ENCODE peak calls at places on chromosomes 5 and 9, in seven cellular contexts. One of them, this sample, is unnamed.

GRCh38 chr5:135660826-135661555 is 82.2 kb upstream of the CXCL14 start:
- DNase-seq in brain microvascular endothelial cell: no peak
- DNase-seq in HFF-Myc: no peak
- DNase-seq in left ventricle myocardium inferior: no peak
- DNase-seq in HCT116: no peak
- DNase-seq in GM23338: peak; percentile 8
- DNase-seq in fibroblast of the aortic adventitia: no peak
- DNase-seq in this sample: no peak

GRCh38 chr5:169723103-169723831 is 86.2 kb downstream of the DOCK2 start:
- DNase-seq in brain microvascular endothelial cell: no peak
- DNase-seq in HFF-Myc: no peak
- DNase-seq in left ventricle myocardium inferior: no peak
- DNase-seq in HCT116: no peak
- DNase-seq in GM23338: no peak
- DNase-seq in fibroblast of the aortic adventitia: no peak
- DNase-seq in this sample: no peak

GRCh38 chr9:89640391-89640790 is 35.6 kb downstream of the GADD45G start:
- DNase-seq in brain microvascular endothelial cell: no peak
- DNase-seq in HFF-Myc: no peak
- DNase-seq in left ventricle myocardium inferior: no peak
- DNase-seq in HCT116: no peak
- DNase-seq in GM23338: no peak
- DNase-seq in fibroblast of the aortic adventitia: no peak
- DNase-seq in this sample: no peak

GRCh38 chr5:14108170-14108996 is 34.8 kb upstream of the TRIO start:
- DNase-seq in brain microvascular endothelial cell: peak; percentile 78
- DNase-seq in HFF-Myc: peak; percentile 78
- DNase-seq in left ventricle myocardium inferior: peak; percentile 44
- DNase-seq in HCT116: peak; percentile 71
- DNase-seq in GM23338: peak; percentile 92
- DNase-seq in fibroblast of the aortic adventitia: peak; percentile 91
- DNase-seq in this sample: peak; percentile 95

GRCh38 chr9:135797507-135798302 is 95.7 kb downstream of the KCNT1 start:
- DNase-seq in brain microvascular endothelial cell: peak; percentile 23
- DNase-seq in HFF-Myc: peak; percentile 16
- DNase-seq in left ventricle myocardium inferior: peak; percentile 50
- DNase-seq in HCT116: peak; percentile 24
- DNase-seq in GM23338: peak; percentile 87
- DNase-seq in fibroblast of the aortic adventitia: peak; percentile 49
- DNase-seq in this sample: peak; percentile 32

GRCh38 chr5:62134811-62135210 is 171.2 kb upstream of the KIF2A start:
- DNase-seq in brain microvascular endothelial cell: no peak
- DNase-seq in HFF-Myc: no peak
- DNase-seq in left ventricle myocardium inferior: no peak
- DNase-seq in HCT116: no peak
- DNase-seq in GM23338: no peak
- DNase-seq in fibroblast of the aortic adventitia: no peak
- DNase-seq in this sample: no peak

GRCh38 chr9:133134419-133135190 is 13.6 kb upstream of the RALGDS start:
- DNase-seq in brain microvascular endothelial cell: no peak
- DNase-seq in HFF-Myc: no peak
- DNase-seq in left ventricle myocardium inferior: no peak
- DNase-seq in HCT116: no peak
- DNase-seq in GM23338: no peak
- DNase-seq in fibroblast of the aortic adventitia: no peak
- DNase-seq in this sample: no peak

GRCh38 chr5:100790170-100790665 is 112.9 kb downstream of the ST8SIA4 start:
- DNase-seq in brain microvascular endothelial cell: no peak
- DNase-seq in HFF-Myc: no peak
- DNase-seq in left ventricle myocardium inferior: no peak
- DNase-seq in HCT116: no peak
- DNase-seq in GM23338: peak; percentile 60
- DNase-seq in fibroblast of the aortic adventitia: no peak
- DNase-seq in this sample: no peak

GRCh38 chr5:141958113-141958512 is at the start of gene PCDH12:
- DNase-seq in brain microvascular endothelial cell: no peak
- DNase-seq in HFF-Myc: no peak
- DNase-seq in left ventricle myocardium inferior: peak; percentile 61
- DNase-seq in HCT116: no peak
- DNase-seq in GM23338: peak; percentile 42
- DNase-seq in fibroblast of the aortic adventitia: peak; percentile 22
- DNase-seq in this sample: peak; percentile 14

GRCh38 chr9:18437315-18438200 is 36.4 kb upstream of the ADAMTSL1 start:
- DNase-seq in brain microvascular endothelial cell: peak; percentile 49
- DNase-seq in HFF-Myc: no peak
- DNase-seq in left ventricle myocardium inferior: peak; percentile 48
- DNase-seq in HCT116: no peak
- DNase-seq in GM23338: peak; percentile 11
- DNase-seq in fibroblast of the aortic adventitia: peak; percentile 63
- DNase-seq in this sample: peak; percentile 27
- H3K4me3 ChIP-seq in brain microvascular endothelial cell: peak overlapping the region; percentile 53
- H3K4me3 ChIP-seq in HFF-Myc: no peak overlapping the region
- H3K4me3 ChIP-seq in left ventricle myocardium inferior: peak overlapping the region; percentile 64
- H3K4me3 ChIP-seq in HCT116: no peak overlapping the region
- H3K4me3 ChIP-seq in GM23338: peak overlapping the region; percentile 48
- H3K4me3 ChIP-seq in fibroblast of the aortic adventitia: peak overlapping the region; percentile 29
- H3K4me3 ChIP-seq in this sample: no peak overlapping the region

GRCh38 chr5:73603998-73604397 is 22.0 kb upstream of the ARHGEF28 start:
- DNase-seq in brain microvascular endothelial cell: peak; percentile 44
- DNase-seq in HFF-Myc: no peak
- DNase-seq in left ventricle myocardium inferior: no peak
- DNase-seq in HCT116: no peak
- DNase-seq in GM23338: no peak
- DNase-seq in fibroblast of the aortic adventitia: no peak
- DNase-seq in this sample: no peak

GRCh38 chr5:73605223-73606087 is 20.5 kb upstream of the ARHGEF28 start:
- DNase-seq in brain microvascular endothelial cell: peak; percentile 62
- DNase-seq in HFF-Myc: no peak
- DNase-seq in left ventricle myocardium inferior: no peak
- DNase-seq in HCT116: no peak
- DNase-seq in GM23338: no peak
- DNase-seq in fibroblast of the aortic adventitia: peak; percentile 23
- DNase-seq in this sample: no peak

GRCh38 chr5:73607228-73607627 is 18.8 kb upstream of the ARHGEF28 start:
- DNase-seq in brain microvascular endothelial cell: no peak
- DNase-seq in HFF-Myc: no peak
- DNase-seq in left ventricle myocardium inferior: no peak
- DNase-seq in HCT116: no peak
- DNase-seq in GM23338: no peak
- DNase-seq in fibroblast of the aortic adventitia: no peak
- DNase-seq in this sample: no peak

GRCh38 chr5:73606206-73606753 is 19.7 kb upstream of the ARHGEF28 start:
- DNase-seq in brain microvascular endothelial cell: no peak
- DNase-seq in HFF-Myc: no peak
- DNase-seq in left ventricle myocardium inferior: no peak
- DNase-seq in HCT116: no peak
- DNase-seq in GM23338: no peak
- DNase-seq in fibroblast of the aortic adventitia: no peak
- DNase-seq in this sample: no peak
- TF ChIP-seq CTCF in brain microvascular endothelial cell: no peak
- TF ChIP-seq CTCF in HFF-Myc: no peak
- TF ChIP-seq CTCF in left ventricle myocardium inferior: no peak
- TF ChIP-seq CTCF in HCT116: no peak
- TF ChIP-seq CTCF in GM23338: no peak
- TF ChIP-seq CTCF in fibroblast of the aortic adventitia: no peak
- TF ChIP-seq CTCF in this sample: no peak

GRCh38 chr5:167571824-167572223 is 719.6 kb upstream of the WWC1 start:
- DNase-seq in brain microvascular endothelial cell: no peak
- DNase-seq in HFF-Myc: no peak
- DNase-seq in left ventricle myocardium inferior: no peak
- DNase-seq in HCT116: no peak
- DNase-seq in GM23338: no peak
- DNase-seq in fibroblast of the aortic adventitia: no peak
- DNase-seq in this sample: no peak

GRCh38 chr5:167570431-167570830 is 721.0 kb upstream of the WWC1 start:
- DNase-seq in brain microvascular endothelial cell: no peak
- DNase-seq in HFF-Myc: no peak
- DNase-seq in left ventricle myocardium inferior: no peak
- DNase-seq in HCT116: no peak
- DNase-seq in GM23338: peak; percentile 72
- DNase-seq in fibroblast of the aortic adventitia: no peak
- DNase-seq in this sample: no peak

GRCh38 chr5:167574381-167574780 is 717.1 kb upstream of the WWC1 start:
- DNase-seq in brain microvascular endothelial cell: no peak
- DNase-seq in HFF-Myc: no peak
- DNase-seq in left ventricle myocardium inferior: no peak
- DNase-seq in HCT116: no peak
- DNase-seq in GM23338: no peak
- DNase-seq in fibroblast of the aortic adventitia: no peak
- DNase-seq in this sample: no peak

GRCh38 chr5:167576126-167576525 is 715.3 kb upstream of the WWC1 start:
- DNase-seq in brain microvascular endothelial cell: no peak
- DNase-seq in HFF-Myc: no peak
- DNase-seq in left ventricle myocardium inferior: no peak
- DNase-seq in HCT116: no peak
- DNase-seq in GM23338: no peak
- DNase-seq in fibroblast of the aortic adventitia: peak; percentile 23
- DNase-seq in this sample: peak; percentile 9

DNA sequence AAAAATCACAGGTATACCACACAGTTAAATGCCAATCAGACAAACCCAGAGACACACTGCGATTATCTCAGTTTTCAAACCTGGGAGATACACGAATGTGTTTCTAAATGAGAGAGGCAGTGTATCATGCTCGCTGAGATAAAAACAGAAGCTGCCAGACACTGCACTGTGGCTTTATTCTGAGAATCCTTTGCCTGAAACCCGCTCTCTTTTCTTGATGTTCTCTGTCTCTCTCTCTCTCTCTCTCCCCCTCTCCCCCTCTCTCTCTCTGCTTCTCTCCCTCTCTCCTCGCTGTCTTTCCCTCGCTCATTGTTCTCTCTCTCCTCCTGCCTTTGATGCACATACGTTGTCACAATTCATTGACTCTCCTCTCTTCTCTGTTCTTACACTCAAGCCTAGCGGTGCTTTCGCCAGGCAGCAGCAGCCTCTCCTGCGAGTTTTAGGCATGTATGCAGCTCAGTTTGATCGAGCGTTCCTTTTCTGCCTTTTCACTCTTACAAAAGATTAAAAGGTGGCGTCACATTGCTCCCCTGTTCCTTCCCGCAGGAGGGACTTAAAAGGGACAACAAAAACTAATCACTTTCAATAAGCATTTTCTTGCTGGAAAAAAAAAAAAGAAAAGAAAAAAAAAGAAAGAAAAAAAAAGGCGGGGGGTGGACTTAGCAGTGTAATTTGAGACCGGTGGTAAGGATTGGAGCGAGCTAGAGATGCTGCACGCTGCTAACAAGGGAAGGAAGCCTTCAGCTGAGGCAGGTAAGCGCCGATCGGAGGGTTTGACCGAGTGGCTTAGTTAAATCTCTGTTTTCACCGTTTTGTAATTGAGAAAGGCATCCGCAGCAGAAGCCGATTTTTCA is 717.9 kb upstream of the WWC1 start:
- DNase-seq in brain microvascular endothelial cell: peak; percentile 38
- DNase-seq in HFF-Myc: no peak
- DNase-seq in left ventricle myocardium inferior: no peak
- DNase-seq in HCT116: no peak
- DNase-seq in GM23338: peak; percentile 94
- DNase-seq in fibroblast of the aortic adventitia: peak; percentile 50
- DNase-seq in this sample: peak; percentile 46
- H3K4me3 ChIP-seq in brain microvascular endothelial cell: peak overlapping the region; percentile 55
- H3K4me3 ChIP-seq in HFF-Myc: peak overlapping the region; percentile 30
- H3K4me3 ChIP-seq in left ventricle myocardium inferior: peak overlapping the region; percentile 48
- H3K4me3 ChIP-seq in HCT116: no peak overlapping the region
- H3K4me3 ChIP-seq in GM23338: peak overlapping the region; percentile 55
- H3K4me3 ChIP-seq in fibroblast of the aortic adventitia: peak overlapping the region; percentile 59
- H3K4me3 ChIP-seq in this sample: peak overlapping the region; percentile 47

DNA sequence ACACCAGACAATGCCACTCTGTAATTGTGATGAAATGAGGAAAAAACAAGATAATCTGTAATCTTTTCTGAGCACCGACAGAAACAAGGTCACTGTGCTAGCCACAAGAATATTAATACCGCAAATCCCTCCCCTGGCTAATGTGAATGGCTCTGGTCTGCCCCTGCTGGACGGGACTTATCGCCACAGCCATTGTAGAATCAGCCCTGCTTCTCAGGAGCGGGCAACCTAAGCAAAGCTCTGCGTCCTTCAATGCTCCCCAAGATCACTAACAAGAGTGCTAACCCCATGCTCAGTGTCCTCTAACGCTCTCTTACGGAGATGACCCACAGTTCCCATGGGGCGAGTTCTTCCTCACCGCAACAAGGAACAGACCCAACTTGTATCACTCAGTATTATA is 42.7 kb downstream of the OR2V1 start:
- DNase-seq in brain microvascular endothelial cell: no peak
- DNase-seq in HFF-Myc: no peak
- DNase-seq in left ventricle myocardium inferior: no peak
- DNase-seq in HCT116: peak; percentile 42
- DNase-seq in GM23338: peak; percentile 83
- DNase-seq in fibroblast of the aortic adventitia: no peak
- DNase-seq in this sample: no peak
- TF ChIP-seq CTCF in brain microvascular endothelial cell: peak; percentile 62
- TF ChIP-seq CTCF in HFF-Myc: peak; percentile 58
- TF ChIP-seq CTCF in left ventricle myocardium inferior: peak; percentile 33
- TF ChIP-seq CTCF in HCT116: peak; percentile 71
- TF ChIP-seq CTCF in GM23338: peak; percentile 70
- TF ChIP-seq CTCF in fibroblast of the aortic adventitia: peak; percentile 23
- TF ChIP-seq CTCF in this sample: peak; percentile 50

GRCh38 chr5:18745988-18746615 is 1111.8 kb downstream of the TAF11L14 start:
- DNase-seq in brain microvascular endothelial cell: no peak
- DNase-seq in HFF-Myc: no peak
- DNase-seq in left ventricle myocardium inferior: no peak
- DNase-seq in HCT116: no peak
- DNase-seq in GM23338: no peak
- DNase-seq in fibroblast of the aortic adventitia: peak; percentile 7
- DNase-seq in this sample: peak; percentile 27
- H3K4me3 ChIP-seq in brain microvascular endothelial cell: no peak overlapping the region
- H3K4me3 ChIP-seq in HFF-Myc: no peak overlapping the region
- H3K4me3 ChIP-seq in left ventricle myocardium inferior: peak overlapping the region; percentile 62
- H3K4me3 ChIP-seq in HCT116: no peak overlapping the region
- H3K4me3 ChIP-seq in GM23338: no peak overlapping the region
- H3K4me3 ChIP-seq in fibroblast of the aortic adventitia: peak overlapping the region; percentile 48
- H3K4me3 ChIP-seq in this sample: peak overlapping the region; percentile 48

GRCh38 chr5:131810510-131811249 is 13.9 kb upstream of the FNIP1 start:
- DNase-seq in brain microvascular endothelial cell: no peak
- DNase-seq in HFF-Myc: no peak
- DNase-seq in left ventricle myocardium inferior: no peak
- DNase-seq in HCT116: peak; percentile 29
- DNase-seq in GM23338: peak; percentile 59
- DNase-seq in fibroblast of the aortic adventitia: peak; percentile 66
- DNase-seq in this sample: peak; percentile 25
- TF ChIP-seq CTCF in brain microvascular endothelial cell: peak; percentile 53
- TF ChIP-seq CTCF in HFF-Myc: peak; percentile 25
- TF ChIP-seq CTCF in left ventricle myocardium inferior: peak; percentile 54
- TF ChIP-seq CTCF in HCT116: peak; percentile 53
- TF ChIP-seq CTCF in GM23338: peak; percentile 78
- TF ChIP-seq CTCF in fibroblast of the aortic adventitia: peak; percentile 18
- TF ChIP-seq CTCF in this sample: peak; percentile 31

GRCh38 chr5:15521349-15521937 is 21.5 kb downstream of the FBXL7 start:
- DNase-seq in brain microvascular endothelial cell: peak; percentile 7
- DNase-seq in HFF-Myc: no peak
- DNase-seq in left ventricle myocardium inferior: no peak
- DNase-seq in HCT116: no peak
- DNase-seq in GM23338: no peak
- DNase-seq in fibroblast of the aortic adventitia: peak; percentile 22
- DNase-seq in this sample: peak; percentile 39
- H3K4me3 ChIP-seq in brain microvascular endothelial cell: no peak overlapping the region
- H3K4me3 ChIP-seq in HFF-Myc: no peak overlapping the region
- H3K4me3 ChIP-seq in left ventricle myocardium inferior: peak overlapping the region; percentile 31
- H3K4me3 ChIP-seq in HCT116: no peak overlapping the region
- H3K4me3 ChIP-seq in GM23338: no peak overlapping the region
- H3K4me3 ChIP-seq in fibroblast of the aortic adventitia: no peak overlapping the region
- H3K4me3 ChIP-seq in this sample: no peak overlapping the region

GRCh38 chr9:80146466-80146865 is 574.7 kb downstream of the TLE4 start:
- DNase-seq in brain microvascular endothelial cell: peak; percentile 22
- DNase-seq in HFF-Myc: no peak
- DNase-seq in left ventricle myocardium inferior: no peak
- DNase-seq in HCT116: no peak
- DNase-seq in GM23338: peak; percentile 67
- DNase-seq in fibroblast of the aortic adventitia: peak; percentile 15
- DNase-seq in this sample: peak; percentile 8
- TF ChIP-seq CTCF in brain microvascular endothelial cell: peak; percentile 51
- TF ChIP-seq CTCF in HFF-Myc: peak; percentile 27
- TF ChIP-seq CTCF in left ventricle myocardium inferior: peak; percentile 25
- TF ChIP-seq CTCF in HCT116: no peak
- TF ChIP-seq CTCF in GM23338: peak; percentile 55
- TF ChIP-seq CTCF in fibroblast of the aortic adventitia: peak; percentile 28
- TF ChIP-seq CTCF in this sample: peak; percentile 4